ENCODE peak calls at places on chromosomes 11 and 22, in six cellular contexts. A is coronary artery; X is A549; D is uterus; T is CD8-positive, alpha-beta T cell; L is RWPE1. Z is an unnamed sample.

GRCh38 chr11:101863361-101863760 is 51.4 kb upstream of the CEP126 start:
- DNase-seq in A (no peak), X (no peak), D (no peak), T (no peak), L (peak), Z (no peak)

GRCh38 chr11:3001496-3001895 is 9.4 kb upstream of the NAP1L4 start:
- DNase-seq in A (peak), X (no peak), D (no peak), T (no peak), L (no peak), Z (no peak)

GRCh38 chr11:75105462-75105925 is 8.8 kb upstream of the OR2AT4 start:
- DNase-seq in A (no peak), X (peak), D (no peak), T (no peak), L (no peak), Z (no peak)

GRCh38 chr11:4202749-4203148 is 108.2 kb downstream of the RRM1 start:
- DNase-seq in A (no peak), X (no peak), D (no peak), T (no peak), L (no peak), Z (no peak)

GRCh38 chr11:124869331-124869730 is 4.1 kb downstream of the ROBO3 start:
- DNase-seq in A (peak), X (no peak), D (no peak), T (no peak), L (no peak), Z (no peak)

GRCh38 chr22:20414059-20414440 is 20.1 kb downstream of the ZNF74 start:
- DNase-seq in A (no peak), X (no peak), D (no peak), T (no peak), L (no peak), Z (no peak)

GRCh38 chr22:38071421-38072321 is 12.3 kb downstream of the SLC16A8 start:
- DNase-seq in A (no peak), X (peak), D (no peak), T (no peak), L (no peak), Z (no peak)

GRCh38 chr11:79493555-79494171 is 52.8 kb upstream of the TENM4 start:
- DNase-seq in A (no peak), X (peak), D (peak), T (no peak), L (peak), Z (peak)

GRCh38 chr11:86706341-86707131 is 34.1 kb upstream of the ME3 start:
- DNase-seq in A (no peak), X (peak), D (no peak), T (no peak), L (no peak), Z (no peak)

GRCh38 chr11:71370020-71370747 is 78.0 kb downstream of the DHCR7 start:
- DNase-seq in A (no peak), X (no peak), D (no peak), T (no peak), L (no peak), Z (no peak)

GRCh38 chr22:50309601-50309991 is 2.1 kb upstream of the PLXNB2 start:
- DNase-seq in A (no peak), X (no peak), D (peak), T (no peak), L (no peak), Z (no peak)

DNA sequence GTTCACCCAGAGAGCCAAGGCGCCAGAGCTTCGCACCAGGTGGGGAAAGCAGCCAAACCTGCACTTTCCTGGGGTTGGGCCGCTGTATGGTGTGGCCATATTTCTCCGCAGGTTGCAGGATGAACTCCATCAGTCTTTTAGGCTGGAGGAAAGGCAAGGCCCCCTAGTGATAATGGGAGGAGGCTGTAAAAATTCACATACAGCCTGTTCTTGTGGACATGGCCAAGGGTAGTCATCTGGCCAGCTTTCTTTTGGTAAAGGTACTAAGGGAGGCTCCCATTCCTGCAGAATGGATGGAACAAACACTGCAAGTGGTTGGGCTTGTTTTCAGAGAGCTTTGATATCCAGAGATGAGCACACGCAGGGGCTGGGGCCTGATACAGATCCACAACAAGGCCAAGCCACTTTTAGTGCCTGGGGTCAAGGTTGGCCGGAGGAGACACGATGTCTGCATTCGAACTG is 29.6 kb downstream of the C22orf31 start:
- DNase-seq in A (no peak), X (no peak), D (no peak), T (no peak), L (no peak), Z (no peak)
- H3K27ac ChIP-seq in A (peak), X (peak), D (peak), T (no peak), L (peak), Z (peak)

GRCh38 chr11:64869571-64870175 is 8.7 kb downstream of the EHD1 start:
- DNase-seq in A (no peak), X (no peak), D (no peak), T (no peak), L (no peak), Z (no peak)

GRCh38 chr11:64870176-64870892 is 8.1 kb downstream of the EHD1 start:
- DNase-seq in A (peak), X (no peak), D (no peak), T (no peak), L (no peak), Z (no peak)

GRCh38 chr11:64867748-64868462 is 10.5 kb downstream of the EHD1 start:
- DNase-seq in A (no peak), X (no peak), D (no peak), T (no peak), L (peak), Z (no peak)

GRCh38 chr11:64870893-64871849 is 7.2 kb downstream of the EHD1 start:
- DNase-seq in A (no peak), X (no peak), D (no peak), T (no peak), L (no peak), Z (no peak)

DNA sequence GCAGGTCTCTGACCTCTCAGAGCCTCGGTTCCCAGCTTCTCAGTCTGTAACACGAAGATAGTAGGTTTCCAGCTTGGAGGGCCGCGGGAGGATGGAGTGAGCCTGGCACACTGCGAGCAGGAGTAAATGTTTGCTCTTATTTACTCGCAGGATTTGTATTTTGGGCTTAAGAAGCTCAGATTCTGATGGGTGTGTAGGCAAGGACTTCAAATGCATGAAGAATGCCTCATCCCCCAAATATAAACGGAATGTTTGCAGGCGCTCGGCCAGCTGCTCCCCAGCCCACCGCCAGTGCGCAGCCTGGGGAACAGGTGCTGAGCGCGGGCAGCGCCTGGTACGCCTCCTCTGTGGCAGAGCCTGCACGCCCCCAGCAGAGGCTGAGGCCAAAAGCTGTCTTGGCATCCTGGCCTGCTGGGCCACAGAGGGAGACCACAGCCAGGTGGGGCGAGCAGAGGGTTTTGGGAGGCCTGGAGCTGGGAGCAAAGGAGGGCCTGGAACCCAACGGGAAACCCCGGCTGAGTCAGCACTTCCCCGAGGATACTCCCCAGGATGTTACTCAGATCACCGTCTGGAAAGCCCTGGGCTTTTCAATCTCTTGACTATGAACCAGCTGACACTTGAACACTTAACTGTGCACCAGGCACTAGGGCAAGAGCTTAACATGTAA is 9.4 kb downstream of the EHD1 start:
- DNase-seq in A (no peak), X (peak), D (peak), T (no peak), L (peak), Z (no peak)
- H3K27ac ChIP-seq in A (peak), X (peak), D (peak), T (peak), L (peak), Z (peak)

GRCh38 chr11:130441726-130442125 is 6.7 kb upstream of the ADAMTS15 start:
- DNase-seq in A (no peak), X (no peak), D (no peak), T (no peak), L (no peak), Z (no peak)
- H3K27ac ChIP-seq in A (no peak), X (no peak), D (no peak), T (no peak), L (no peak), Z (no peak)

GRCh38 chr22:43172191-43172590 is 14.7 kb downstream of the TTLL12 start:
- DNase-seq in A (no peak), X (no peak), D (no peak), T (no peak), L (no peak), Z (no peak)
- H3K27ac ChIP-seq in A (no peak), X (no peak), D (no peak), T (no peak), L (peak), Z (no peak)

Z was measured in caudate nucleus.